ENCODE peak calls at places on chromosomes 2 and 18, in five cellular contexts. G, Z, B, Q and U are unnamed samples.

GRCh38 chr2:18721038-18721922 is 131.9 kb upstream of the NT5C1B start:
- DNase-seq in Q (peak), G (no peak), Z (peak), B (no peak), U (no peak)

GRCh38 chr2:102848366-102848839 is 86.6 kb downstream of the TMEM182 start:
- DNase-seq in G (peak), Z (peak), B (peak), Q (peak), U (peak)

GRCh38 chr2:157152362-157152761 is 105.1 kb upstream of the GALNT5 start:
- DNase-seq in B (no peak), Z (no peak), G (no peak), Q (no peak), U (no peak)

GRCh38 chr2:177612651-177613050 is 220.1 kb downstream of the AGPS start:
- DNase-seq in Z (no peak), Q (no peak), B (no peak), G (no peak), U (no peak)

GRCh38 chr2:113886479-113887383 is 3.2 kb upstream of the ACTR3 start:
- DNase-seq in B (no peak), G (peak), Q (no peak), Z (peak), U (no peak)

GRCh38 chr2:239351687-239352086 is 49.1 kb downstream of the HDAC4 start:
- DNase-seq in Z (no peak), B (no peak), Q (no peak), G (no peak), U (no peak)

GRCh38 chr18:49459404-49460171 is 857 bp downstream of the DYM start:
- DNase-seq in Q (peak), B (no peak), Z (peak), G (peak), U (no peak)

GRCh38 chr2:210586381-210586780 is 30.0 kb downstream of the CPS1 start:
- DNase-seq in Q (no peak), B (no peak), G (peak), Z (peak), U (no peak)

GRCh38 chr2:164739966-164740365 is 101.7 kb downstream of the COBLL1 start:
- DNase-seq in B (no peak), Z (peak), Q (no peak), G (peak), U (no peak)

GRCh38 chr2:23944527-23944926 is 4.3 kb downstream of the UBXN2A start:
- DNase-seq in Z (no peak), Q (no peak), G (no peak), B (no peak), U (no peak)

GRCh38 chr2:72901426-72901825 is 14.2 kb downstream of the SPR start:
- DNase-seq in G (no peak), Q (no peak), B (no peak), Z (no peak), U (no peak)

DNA sequence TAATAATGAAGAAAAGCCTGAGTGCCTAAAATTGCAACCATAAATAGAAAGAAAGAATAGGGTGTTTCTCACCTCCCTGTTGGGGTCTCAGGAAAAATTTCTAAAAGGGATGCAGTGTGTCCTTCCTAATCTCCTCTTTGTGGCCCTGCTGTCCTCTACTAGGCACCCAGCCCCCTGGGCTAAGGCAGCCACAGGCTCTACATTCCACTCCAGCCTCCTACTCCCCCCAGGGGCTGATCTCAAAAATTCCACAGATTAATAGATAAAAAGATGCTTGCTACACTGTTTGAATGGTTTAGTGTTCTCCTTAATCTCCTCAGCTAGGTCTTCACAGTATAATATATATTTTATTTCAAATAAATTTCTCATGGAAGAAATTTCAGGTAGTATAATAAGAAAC is 17.6 kb downstream of the SATB2 start:
- DNase-seq in Q (peak), G (no peak), Z (no peak), B (no peak), U (no peak)
- H3K4me3 ChIP-seq in Q (no peak), G (no peak), Z (no peak), B (no peak), U (no peak)

DNA sequence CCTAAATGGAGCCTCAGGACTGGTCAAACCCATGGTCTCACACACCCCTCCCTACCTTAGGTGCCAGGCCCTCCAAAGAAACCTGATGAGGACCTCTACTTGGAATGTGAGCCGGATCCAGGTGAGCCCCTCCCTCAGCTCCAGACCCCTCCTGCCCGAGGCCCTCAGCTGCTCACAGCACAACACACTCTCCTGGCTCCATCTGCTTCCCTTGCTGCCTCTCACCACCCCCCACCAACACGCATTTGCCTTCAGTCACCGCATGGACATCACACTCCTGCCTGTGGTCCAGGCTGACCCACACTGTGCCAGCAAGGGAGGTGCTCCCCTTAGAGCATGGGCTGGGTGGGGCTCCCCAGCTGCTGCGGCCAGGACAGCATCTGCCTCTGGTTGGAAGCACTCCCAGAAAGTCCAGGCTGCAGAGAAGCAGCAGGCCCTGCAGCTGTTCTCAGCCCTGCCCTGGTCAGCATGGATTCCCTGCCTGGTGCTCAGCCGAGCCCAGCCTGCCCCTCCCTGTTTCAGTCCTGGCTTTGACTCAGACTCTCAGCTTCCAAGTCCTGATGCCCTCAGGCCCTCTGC is 15.1 kb downstream of the SH2D6 start:
- DNase-seq in B (no peak), Q (no peak), G (peak), Z (peak), U (no peak)
- H3K14ac ChIP-seq in B (no peak), Q (no peak), G (peak), Z (no peak), U (peak)

GRCh38 chr2:47569658-47570398 is 166.9 kb downstream of the MSH2 start:
- DNase-seq in G (peak), B (peak), Z (peak), Q (peak), U (peak)
- H3K4me3 ChIP-seq in G (peak), B (peak), Z (no peak), Q (peak), U (peak)

DNA sequence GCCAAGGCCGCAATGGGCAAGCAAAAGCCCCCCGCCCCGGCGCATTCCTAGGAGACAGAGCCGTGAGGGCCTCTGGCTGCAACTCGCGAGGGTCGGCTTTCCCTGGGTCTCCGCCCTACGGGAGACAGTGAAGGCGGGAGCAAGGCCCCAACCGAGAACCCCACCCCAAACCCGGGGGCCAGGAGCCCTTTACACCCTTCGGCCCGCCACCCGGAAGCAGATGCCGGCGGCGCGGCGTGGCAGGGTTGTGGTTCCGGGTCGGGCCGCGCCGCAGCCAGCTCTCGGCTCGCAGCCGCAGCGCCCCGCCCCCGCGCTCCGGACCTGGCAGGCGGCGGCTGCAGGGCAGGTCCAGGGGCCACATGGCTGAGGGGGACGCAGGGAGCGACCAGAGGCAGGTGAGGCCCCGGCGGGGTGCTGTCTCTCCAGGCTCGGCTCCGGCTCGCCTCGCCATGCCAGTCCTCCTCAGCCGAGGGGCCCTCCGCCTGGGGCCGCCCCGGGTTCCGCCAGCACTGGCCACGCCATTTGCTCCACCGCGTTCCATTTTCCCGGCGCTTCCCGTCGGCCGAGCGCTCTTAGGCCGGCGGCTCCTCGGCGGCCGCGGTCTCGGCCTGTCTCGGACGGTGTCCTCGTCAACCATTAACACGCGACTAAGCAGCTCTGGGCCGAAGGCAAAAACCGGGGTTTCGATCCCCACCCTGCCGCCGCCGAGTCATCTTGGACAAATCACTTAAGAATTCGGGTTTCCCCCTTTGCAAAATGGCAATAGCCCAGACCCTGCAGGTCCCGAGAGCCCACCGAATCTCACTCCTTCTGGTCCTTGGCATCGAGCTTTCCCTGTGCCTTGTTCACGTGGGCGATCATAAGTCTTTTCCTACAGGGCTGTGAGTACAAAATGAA is at the start of gene IMPACT:
- DNase-seq in Q (peak), B (peak), G (peak), Z (peak), U (peak)
- H3K14ac ChIP-seq in Q (peak), B (no peak), G (peak), Z (peak), U (no peak)

DNA sequence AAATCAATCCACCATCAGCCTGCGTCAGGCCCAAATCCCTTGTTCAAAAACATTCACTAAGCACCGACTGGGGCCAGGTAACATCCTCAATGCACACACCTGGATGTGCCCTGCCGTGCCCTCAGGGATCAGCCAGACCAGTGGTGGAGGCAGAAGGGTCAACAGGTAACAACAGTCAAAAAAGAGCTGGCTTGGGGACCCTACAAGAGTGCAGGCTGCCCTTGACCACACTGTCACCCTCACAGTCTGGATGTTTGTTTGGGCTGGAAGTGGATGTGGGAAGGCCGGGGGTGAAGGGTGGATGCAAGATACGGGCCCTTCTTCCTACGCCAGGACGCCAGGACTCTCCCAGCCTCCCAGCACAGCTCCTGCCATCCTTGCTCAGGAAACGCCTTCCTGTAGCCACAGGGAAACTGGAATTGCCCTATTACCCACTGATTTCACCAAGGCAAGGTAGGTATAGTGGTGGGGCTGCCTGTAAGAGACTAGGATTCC is 2.7 kb downstream of the BIN1 start:
- DNase-seq in Q (no peak), B (no peak), G (no peak), Z (no peak), U (no peak)
- H3K4me3 ChIP-seq in Q (no peak), B (no peak), G (no peak), Z (no peak), U (no peak)

GRCh38 chr2:109031481-109032228 is 42.6 kb upstream of the EDAR start:
- DNase-seq in Z (peak), Q (peak), B (peak), G (peak), U (no peak)
- H3K14ac ChIP-seq in Z (no peak), Q (no peak), B (no peak), G (peak), U (no peak)

GRCh38 chr2:229270551-229271410 is at the start of gene PID1:
- DNase-seq in G (peak), B (peak), Z (peak), Q (peak), U (peak)

GRCh38 chr2:229268626-229269025 is 2.5 kb downstream of the PID1 start:
- DNase-seq in Z (peak), Q (peak), G (peak), B (no peak), U (no peak)

GRCh38 chr2:229269986-229270385 is 1.1 kb downstream of the PID1 start:
- DNase-seq in Q (no peak), Z (no peak), G (peak), B (no peak), U (no peak)

GRCh38 chr2:229265727-229266126 is 5.4 kb downstream of the PID1 start:
- DNase-seq in G (no peak), B (no peak), Z (no peak), Q (no peak), U (no peak)

DNA sequence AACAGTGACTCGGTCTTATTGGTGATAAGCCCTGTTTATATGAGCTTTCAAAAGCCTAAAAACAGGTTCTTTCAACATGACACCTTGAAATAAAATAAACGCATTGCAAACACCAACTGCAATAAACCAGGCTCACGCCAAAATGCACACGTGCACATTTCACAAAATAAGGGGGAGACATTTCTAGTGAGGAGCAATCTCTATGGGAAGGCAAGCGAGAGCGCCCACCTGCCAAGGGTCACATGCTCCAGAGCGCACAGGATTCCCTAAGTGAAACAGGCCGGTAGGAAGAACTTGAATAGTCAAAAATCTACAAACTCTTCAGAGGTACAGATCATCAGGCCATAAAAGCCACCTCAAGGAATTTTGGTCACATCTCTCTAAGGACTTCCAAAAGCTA is 1.9 kb downstream of the PID1 start:
- DNase-seq in G (no peak), Z (no peak), B (no peak), Q (no peak), U (no peak)
- H3K4me3 ChIP-seq in G (no peak), Z (no peak), B (no peak), Q (no peak), U (no peak)

GRCh38 chr2:467543-467891 is 179.6 kb upstream of the ALKAL2 start:
- DNase-seq in Q (peak), Z (no peak), B (no peak), G (no peak), U (no peak)
- H3K14ac ChIP-seq in Q (no peak), Z (no peak), B (no peak), G (no peak), U (no peak)

GRCh38 chr18:51490860-51491259 is 293.4 kb upstream of the MEX3C start:
- DNase-seq in G (no peak), B (no peak), Z (no peak), Q (no peak), U (no peak)

GRCh38 chr18:51491678-51492372 is 294.3 kb upstream of the MEX3C start:
- DNase-seq in Q (no peak), Z (no peak), G (no peak), B (no peak), U (no peak)

GRCh38 chr18:51486735-51487366 is 289.4 kb upstream of the MEX3C start:
- DNase-seq in Z (no peak), Q (no peak), B (no peak), G (no peak), U (no peak)

DNA sequence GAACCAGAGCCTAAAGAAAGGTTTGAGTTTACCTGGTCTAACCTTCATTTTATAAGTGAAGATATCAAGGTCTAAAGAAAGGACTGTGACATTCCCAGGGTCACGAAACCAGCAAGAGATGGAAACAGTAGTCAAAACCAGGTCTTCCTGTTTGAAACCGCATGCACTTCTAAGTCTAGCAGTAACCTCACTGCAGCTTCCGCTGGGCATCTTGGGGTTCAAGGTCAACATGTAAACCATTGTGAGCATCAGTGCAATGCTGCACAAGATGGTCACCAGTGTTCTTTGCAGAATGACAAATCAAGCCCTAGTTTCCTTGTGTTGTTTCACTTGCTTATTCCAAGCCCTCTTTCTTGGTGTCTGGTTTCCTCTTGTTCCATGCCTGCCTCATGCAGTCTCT is 292.9 kb upstream of the MEX3C start:
- DNase-seq in Z (no peak), G (no peak), B (no peak), Q (no peak), U (no peak)
- H3K4me3 ChIP-seq in Z (no peak), G (no peak), B (no peak), Q (no peak), U (no peak)

GRCh38 chr2:148515976-148516375 is 128.6 kb upstream of the EPC2 start:
- DNase-seq in B (no peak), G (peak), Z (peak), Q (no peak), U (no peak)

GRCh38 chr2:148519013-148519412 is 125.5 kb upstream of the EPC2 start:
- DNase-seq in B (no peak), Z (no peak), G (no peak), Q (no peak), U (no peak)

GRCh38 chr2:148517822-148518221 is 126.7 kb upstream of the EPC2 start:
- DNase-seq in Q (no peak), Z (no peak), B (no peak), G (no peak), U (no peak)

GRCh38 chr2:148515170-148515569 is 129.4 kb upstream of the EPC2 start:
- DNase-seq in B (no peak), Q (no peak), Z (no peak), G (no peak), U (no peak)

GRCh38 chr2:148517296-148517695 is 127.3 kb upstream of the EPC2 start:
- DNase-seq in B (no peak), Z (no peak), Q (no peak), G (no peak), U (no peak)
- H3K14ac ChIP-seq in B (no peak), Z (no peak), Q (no peak), G (no peak), U (no peak)